ENCODE peak calls at places on chromosomes 11 and 22, in four cellular contexts. N is sigmoid colon, Y is NB4, S is A549. T is an unnamed sample.

GRCh38 chr11:72848846-72849466 is 34.7 kb downstream of the ATG16L2 start:
- DNase-seq in Y (peak), N (no peak), S (peak), T (no peak)

GRCh38 chr11:90344546-90344945 is 121.7 kb upstream of the CHORDC1 start:
- DNase-seq in N (no peak), S (no peak), Y (no peak), T (no peak)

GRCh38 chr22:33553493-33553892 is 366.8 kb downstream of the LARGE1 start:
- DNase-seq in S (no peak), Y (peak), N (no peak), T (no peak)

GRCh38 chr11:8732748-8733241 is 50.2 kb downstream of the RPL27A start:
- DNase-seq in S (no peak), N (peak), Y (no peak), T (no peak)

GRCh38 chr11:106127604-106128003 is 50.1 kb downstream of the AASDHPPT start:
- DNase-seq in Y (no peak), N (no peak), S (no peak), T (no peak)

GRCh38 chr22:45460288-45461109 is 42.2 kb upstream of the FBLN1 start:
- DNase-seq in S (no peak), Y (no peak), N (peak), T (peak)

GRCh38 chr11:57368106-57368826 is 12.7 kb downstream of the PRG3 start:
- DNase-seq in Y (no peak), N (no peak), S (no peak), T (no peak)

GRCh38 chr11:35139883-35140282 is 912 bp downstream of the CD44 start:
- DNase-seq in N (no peak), S (no peak), Y (peak), T (no peak)

GRCh38 chr11:6567371-6567745 is 36.1 kb downstream of the RRP8 start:
- DNase-seq in N (no peak), S (no peak), Y (no peak), T (no peak)

GRCh38 chr11:129992161-129992944 is 10.3 kb downstream of the PRDM10 start:
- DNase-seq in S (peak), Y (peak), N (no peak), T (peak)

GRCh38 chr11:71465054-71465453 is 12.1 kb downstream of the NADSYN1 start:
- DNase-seq in N (no peak), S (no peak), Y (no peak), T (no peak)

GRCh38 chr11:106305458-106305857 is 228.0 kb downstream of the AASDHPPT start:
- DNase-seq in N (no peak), S (no peak), Y (no peak), T (no peak)

GRCh38 chr11:64296830-64297721 is 3.1 kb upstream of the CATSPERZ start:
- DNase-seq in S (no peak), N (no peak), Y (no peak), T (no peak)

GRCh38 chr11:134762248-134763029 is 350.4 kb upstream of the B3GAT1 start:
- DNase-seq in S (no peak), N (no peak), Y (no peak), T (no peak)

GRCh38 chr22:46108564-46109473 is 41.5 kb upstream of the PPARA start:
- DNase-seq in N (peak), Y (peak), S (peak), T (no peak)

GRCh38 chr11:86509579-86509978 is 134.9 kb downstream of the CCDC81 start:
- DNase-seq in S (peak), N (no peak), Y (no peak), T (no peak)

GRCh38 chr11:126756416-126756815 is 244.2 kb downstream of the KIRREL3 start:
- DNase-seq in N (no peak), S (no peak), Y (no peak), T (no peak)

GRCh38 chr22:46586123-46586519 is 34.1 kb upstream of the GRAMD4 start:
- DNase-seq in S (no peak), Y (no peak), N (no peak), T (no peak)

GRCh38 chr22:24975813-24976341 is 23.4 kb downstream of the KIAA1671 start:
- DNase-seq in Y (no peak), N (peak), S (no peak), T (no peak)

GRCh38 chr11:126585388-126586302 is 230.2 kb downstream of the ST3GAL4 start:
- DNase-seq in Y (no peak), N (peak), S (peak), T (no peak)

GRCh38 chr11:134951305-134951700 is 539.3 kb upstream of the B3GAT1 start:
- DNase-seq in Y (no peak), S (no peak), N (no peak), T (peak)

GRCh38 chr22:25002241-25002985 is 49.9 kb downstream of the KIAA1671 start:
- DNase-seq in N (no peak), S (no peak), Y (peak), T (no peak)

GRCh38 chr11:43547900-43548381 is 132.6 kb upstream of the HSD17B12 start:
- DNase-seq in N (no peak), S (peak), Y (no peak), T (no peak)

GRCh38 chr11:11263238-11264030 is 89.6 kb downstream of the CSNK2A3 start:
- DNase-seq in S (no peak), Y (no peak), N (no peak), T (peak)

GRCh38 chr22:19892249-19892879 is 37.7 kb upstream of the GNB1L start:
- DNase-seq in Y (peak), S (no peak), N (no peak), T (no peak)

GRCh38 chr11:108322666-108323065 is 99.8 kb downstream of the ATM start:
- DNase-seq in Y (no peak), S (no peak), N (no peak), T (no peak)

GRCh38 chr11:76347391-76347790 is 33.5 kb downstream of the THAP12 start:
- DNase-seq in N (no peak), S (no peak), Y (no peak), T (no peak)

GRCh38 chr11:66365166-66365565 is 6.4 kb downstream of the SLC29A2 start:
- DNase-seq in S (no peak), Y (no peak), N (peak), T (no peak)

GRCh38 chr22:22866381-22867111 is 21.1 kb upstream of the IGLL5 start:
- DNase-seq in S (no peak), N (no peak), Y (no peak), T (no peak)

GRCh38 chr11:130781906-130782305 is 134.4 kb downstream of the SNX19 start:
- DNase-seq in Y (no peak), S (peak), N (no peak), T (no peak)

GRCh38 chr11:91773090-91773489 is 451.5 kb upstream of the FAT3 start:
- DNase-seq in S (peak), Y (peak), N (no peak), T (no peak)
- TF ChIP-seq CTCF in S (no peak), Y (no peak), N (no peak), T (no peak)

GRCh38 chr11:75164318-75164827 is 13.5 kb downstream of the SLCO2B1 start:
- DNase-seq in S (no peak), Y (no peak), N (no peak), T (no peak)
- H3K4me3 ChIP-seq in S (no peak), Y (no peak), N (no peak), T (no peak)

DNA sequence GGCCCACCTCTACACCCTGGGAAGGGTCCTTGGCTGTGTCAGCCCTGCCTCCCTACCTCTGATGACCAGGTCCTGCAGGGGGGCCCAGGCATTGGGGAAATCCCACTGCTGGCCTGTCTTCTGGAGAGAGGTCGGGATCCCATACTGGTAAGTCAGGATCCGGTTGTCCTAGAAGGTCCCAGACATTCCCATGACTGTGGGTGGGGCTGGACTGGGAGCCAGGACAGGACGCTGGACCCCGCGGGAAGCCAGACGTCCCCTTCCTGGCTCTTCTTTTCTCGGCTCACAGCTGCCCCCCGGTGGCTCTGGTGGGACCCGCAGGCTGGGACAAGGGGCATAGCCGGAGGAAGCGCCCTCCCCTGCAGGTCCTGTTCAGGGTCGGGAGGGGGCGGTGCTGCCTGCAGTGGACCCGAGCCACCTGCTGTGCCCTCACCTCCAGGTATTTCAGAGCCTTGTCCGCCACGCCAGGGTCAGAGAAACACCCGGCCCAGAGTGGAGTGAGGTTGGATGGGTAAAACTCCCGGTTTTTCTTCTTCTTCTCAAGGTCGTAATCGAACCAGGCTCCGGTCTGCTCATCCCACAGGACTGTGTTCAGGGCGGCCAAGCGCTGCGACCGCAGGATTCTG is 20.0 kb downstream of the TREH start:
- DNase-seq in N (peak), Y (peak), S (peak), T (peak)
- TF ChIP-seq POLR2A in N (no peak), Y (no peak), S (no peak), T (no peak)

DNA sequence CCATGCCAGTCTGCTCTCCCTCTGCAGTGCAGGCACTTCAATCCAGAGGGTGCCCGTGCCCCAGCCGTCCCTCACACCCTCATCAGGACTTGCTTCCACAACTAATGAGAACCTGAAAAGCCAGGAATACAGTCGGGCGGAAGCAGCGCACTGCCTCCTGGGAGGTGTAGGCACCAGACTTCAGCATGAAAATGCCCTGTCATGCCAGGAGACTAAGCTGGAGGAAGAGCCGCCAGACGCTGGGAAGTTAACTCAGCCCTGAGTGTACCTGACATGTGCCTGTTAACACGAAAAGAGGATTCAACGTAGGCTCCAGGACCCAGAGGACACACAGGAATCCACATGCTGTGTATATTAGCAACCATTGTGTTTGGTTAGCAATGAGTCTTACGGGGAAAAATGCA is 40.0 kb upstream of the FLI1 start:
- DNase-seq in S (peak), Y (no peak), N (peak), T (peak)
- TF ChIP-seq CTCF in S (no peak), Y (no peak), N (no peak), T (no peak)

GRCh38 chr11:102283088-102283487 is 34.2 kb upstream of the BIRC3 start:
- DNase-seq in Y (no peak), S (no peak), N (no peak), T (no peak)

GRCh38 chr11:102276302-102277182 is 40.7 kb upstream of the BIRC3 start:
- DNase-seq in N (no peak), S (no peak), Y (no peak), T (no peak)

GRCh38 chr11:102284008-102284407 is 33.3 kb upstream of the BIRC3 start:
- DNase-seq in S (no peak), Y (no peak), N (no peak), T (no peak)

GRCh38 chr11:102279641-102280170 is 37.6 kb upstream of the BIRC3 start:
- DNase-seq in S (peak), N (no peak), Y (no peak), T (no peak)

DNA sequence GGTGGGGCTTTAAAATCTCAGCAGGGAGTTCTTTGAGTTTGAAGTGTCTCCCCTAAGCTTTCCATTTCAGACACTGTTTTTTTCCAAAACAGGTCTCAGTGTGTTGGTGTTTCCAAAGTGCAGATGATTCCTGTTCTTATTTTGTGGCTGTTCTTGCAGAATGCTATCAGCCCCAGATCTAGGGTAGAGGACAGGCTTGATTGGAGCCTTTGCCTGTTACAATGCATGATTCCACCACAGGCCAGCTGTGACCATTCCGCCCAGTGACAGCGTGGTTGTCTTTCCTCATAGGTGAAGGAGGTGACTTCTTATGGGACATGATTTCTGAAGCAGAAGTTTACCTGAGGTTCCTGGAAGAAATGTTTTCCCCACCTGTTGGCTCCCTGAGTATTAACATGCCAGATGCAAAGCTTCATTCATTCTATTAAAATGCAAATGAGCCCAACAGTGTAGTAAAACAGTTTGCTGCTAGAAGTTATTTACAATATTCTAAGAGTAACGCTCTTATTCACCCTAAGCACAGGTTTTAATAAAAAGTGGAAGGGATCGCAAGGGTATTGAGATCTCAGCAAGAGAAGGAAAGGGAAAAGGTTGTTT is 36.9 kb upstream of the BIRC3 start:
- DNase-seq in S (no peak), N (no peak), Y (no peak), T (no peak)
- H3K4me3 ChIP-seq in S (no peak), N (no peak), Y (no peak), T (no peak)

DNA sequence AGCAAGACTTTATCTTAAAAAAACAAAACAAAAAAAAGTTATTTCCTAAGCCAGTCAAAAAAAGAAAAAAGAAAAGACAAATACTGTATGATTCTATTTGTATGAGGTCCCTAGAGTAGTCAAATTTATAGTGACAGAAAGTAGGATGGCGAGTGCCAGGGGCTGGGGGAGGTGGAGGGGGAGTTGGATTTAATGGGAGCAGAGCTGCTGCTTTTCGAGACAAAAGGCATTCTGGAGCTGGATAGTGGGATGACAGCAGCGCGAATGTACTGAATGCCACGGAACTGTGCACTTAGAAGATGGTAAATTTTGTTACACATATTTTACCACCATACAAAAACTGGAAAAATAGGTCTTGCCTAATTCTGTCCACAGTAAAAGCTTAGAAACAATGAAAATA is 17.8 kb upstream of the SYT8 start:
- DNase-seq in N (peak), S (no peak), Y (no peak), T (no peak)
- TF ChIP-seq POLR2A in N (no peak), S (no peak), Y (no peak), T (no peak)

DNA sequence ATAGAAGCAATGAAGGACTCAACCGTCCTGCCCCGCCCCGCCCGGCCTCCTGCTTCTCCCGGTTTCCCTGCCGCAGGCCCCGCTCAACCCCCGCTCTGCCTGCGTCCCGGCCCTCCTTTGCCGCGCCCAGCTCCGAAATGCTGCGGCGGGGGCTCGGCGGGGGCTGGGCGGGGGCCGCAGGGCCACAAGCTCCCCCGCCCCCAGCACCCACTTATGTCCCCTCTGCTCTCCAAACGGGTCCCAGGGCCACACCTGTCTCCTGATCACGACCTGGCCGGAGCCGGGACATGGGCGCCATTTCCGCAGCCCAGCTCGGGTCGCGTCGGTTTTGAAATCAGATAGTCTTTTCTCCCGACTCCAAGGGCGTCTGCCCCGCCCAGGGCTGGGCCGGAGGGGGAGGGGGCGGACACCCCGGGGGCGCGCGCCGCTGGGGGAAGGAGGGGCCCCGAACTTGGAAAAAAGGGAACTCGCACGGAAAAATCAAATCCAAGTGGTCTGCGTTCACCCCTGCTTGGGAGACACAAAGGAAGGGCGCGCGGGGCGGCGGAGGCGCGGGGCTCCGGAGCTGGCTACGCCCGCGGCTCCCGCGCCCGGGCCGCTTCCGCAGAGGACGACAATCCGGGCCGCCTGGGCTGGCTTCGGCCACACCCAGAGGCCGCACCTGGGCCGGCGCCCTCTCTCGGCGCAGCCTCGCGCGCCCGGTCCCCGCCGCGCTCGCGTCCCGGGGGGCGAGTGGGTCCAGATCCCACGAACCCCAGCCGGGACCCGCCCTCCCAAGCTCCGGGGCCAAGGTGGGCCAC is 70.5 kb upstream of the EP300 start:
- DNase-seq in S (peak), N (peak), Y (peak), T (peak)
- TF ChIP-seq CTCF in S (peak), N (no peak), Y (no peak), T (no peak)

GRCh38 chr11:58905716-58906547 is 33.4 kb upstream of the GLYATL1 start:
- DNase-seq in N (no peak), S (peak), Y (no peak), T (peak)

GRCh38 chr11:58902881-58903280 is 36.4 kb upstream of the GLYATL1 start:
- DNase-seq in S (no peak), N (no peak), Y (no peak), T (no peak)

GRCh38 chr11:58898106-58898505 is 41.2 kb upstream of the GLYATL1 start:
- DNase-seq in Y (no peak), N (no peak), S (no peak), T (no peak)

GRCh38 chr11:58905141-58905715 is 34.1 kb upstream of the GLYATL1 start:
- DNase-seq in Y (no peak), N (no peak), S (no peak), T (no peak)

GRCh38 chr11:58900479-58901420 is 38.5 kb upstream of the GLYATL1 start:
- DNase-seq in Y (peak), S (peak), N (no peak), T (peak)
- H3K4me3 ChIP-seq in Y (no peak), S (no peak), N (no peak), T (no peak)

T was measured in lower leg skin.